ENCODE peak calls at places on chromosome 18, in ten cellular contexts. X is GM10248; Z is cardiac muscle cell; F is foreskin fibroblast; B is endothelial cell; H is ACHN; U is NCI-H526; P is bronchial epithelial cell; V is Right ventricle myocardium inferior; Q is stimulated activated CD4-positive, alpha-beta T cell treated with anti-CD3 and anti-CD28 coated beads, TNF-alpha, amount 100 ng/mL, for 24 hours. W is an unnamed sample.

GRCh38 chr18:7221424-7222155 is 9.3 kb upstream of the LRRC30 start:
- DNase-seq in X (no peak), Z (peak; percentile 87), F (peak; percentile 73), B (peak; percentile 67), H (peak; percentile 52), U (peak; percentile 70), P (peak; percentile 72), V (no peak), Q (no peak), W (peak; percentile 61)

GRCh38 chr18:79816981-79817606 is 19.4 kb downstream of the KCNG2 start:
- DNase-seq in X (no peak), Z (no peak), F (no peak), B (no peak), H (no peak), U (no peak), P (no peak), V (no peak), Q (no peak), W (no peak)

GRCh38 chr18:22106536-22107292 is 62.7 kb upstream of the GATA6 start:
- DNase-seq in X (no peak), Z (no peak), F (no peak), B (no peak), H (no peak), U (no peak), P (peak; percentile 85), V (no peak), Q (no peak), W (no peak)

GRCh38 chr18:61129001-61129400 is 204.2 kb upstream of the CDH20 start:
- DNase-seq in X (no peak), Z (no peak), F (no peak), B (no peak), H (no peak), U (peak; percentile 1), P (no peak), V (no peak), Q (no peak), W (no peak)

GRCh38 chr18:44679912-44680270 is 797 bp upstream of the SETBP1 start:
- DNase-seq in X (peak; percentile 48), Z (peak; percentile 66), F (peak; percentile 79), B (peak; percentile 52), H (peak; percentile 29), U (peak; percentile 67), P (peak; percentile 46), V (peak; percentile 88), Q (no peak), W (peak; percentile 65)

GRCh38 chr18:11946756-11947155 is 34.6 kb upstream of the IMPA2 start:
- DNase-seq in X (no peak), Z (peak; percentile 76), F (peak; percentile 53), B (no peak), H (peak; percentile 56), U (no peak), P (peak; percentile 37), V (no peak), Q (no peak), W (no peak)

GRCh38 chr18:58438161-58438983 is 190.5 kb downstream of the ALPK2 start:
- DNase-seq in X (peak; percentile 34), Z (peak; percentile 34), F (peak; percentile 47), B (no peak), H (peak; percentile 41), U (no peak), P (no peak), V (no peak), Q (no peak), W (no peak)

GRCh38 chr18:24530630-24531111 is 70.2 kb downstream of the HRH4 start:
- DNase-seq in X (no peak), Z (peak; percentile 70), F (peak; percentile 47), B (no peak), H (peak; percentile 47), U (no peak), P (peak; percentile 20), V (no peak), Q (no peak), W (no peak)

GRCh38 chr18:24570716-24571115 is 110.3 kb downstream of the HRH4 start:
- DNase-seq in X (no peak), Z (no peak), F (no peak), B (no peak), H (no peak), U (no peak), P (no peak), V (no peak), Q (no peak), W (no peak)

GRCh38 chr18:29078272-29078671 is 901.3 kb upstream of the CDH2 start:
- DNase-seq in X (no peak), Z (peak; percentile 6), F (no peak), B (no peak), H (no peak), U (no peak), P (no peak), V (no peak), Q (no peak), W (no peak)

GRCh38 chr18:23619388-23619873 is 33.1 kb upstream of the NPC1 start:
- DNase-seq in X (peak; percentile 44), Z (peak; percentile 43), F (peak; percentile 59), B (peak; percentile 17), H (peak; percentile 51), U (peak; percentile 35), P (no peak), V (peak; percentile 68), Q (no peak), W (no peak)

GRCh38 chr18:10727477-10727876 is 201.7 kb downstream of the NAPG start:
- DNase-seq in X (no peak), Z (peak; percentile 25), F (no peak), B (no peak), H (no peak), U (no peak), P (no peak), V (no peak), Q (no peak), W (no peak)

GRCh38 chr18:24126155-24126947 is 12.5 kb upstream of the CABYR start:
- DNase-seq in X (no peak), Z (peak; percentile 9), F (no peak), B (no peak), H (no peak), U (no peak), P (no peak), V (no peak), Q (no peak), W (no peak)

GRCh38 chr18:78672862-78673446 is 306.7 kb upstream of the SALL3 start:
- DNase-seq in X (no peak), Z (no peak), F (no peak), B (no peak), H (no peak), U (no peak), P (no peak), V (no peak), Q (no peak), W (no peak)

GRCh38 chr18:6886931-6887330 is 157.4 kb downstream of the ARHGAP28 start:
- DNase-seq in X (no peak), Z (no peak), F (no peak), B (no peak), H (no peak), U (no peak), P (no peak), V (no peak), Q (no peak), W (no peak)

GRCh38 chr18:76991021-76991688 is 141.4 kb downstream of the MBP start:
- DNase-seq in X (no peak), Z (no peak), F (no peak), B (no peak), H (no peak), U (no peak), P (no peak), V (no peak), Q (no peak), W (no peak)